ENCODE peak calls at places on chromosomes 3 and 15, in nine cellular contexts. One of them, this sample, is unnamed.

GRCh38 chr15:70253461-70254156 is 155.9 kb upstream of the TLE3 start:
- DNase-seq in fibroblast of mammary gland: no peak
- DNase-seq in nephron progenitor cell: no peak
- DNase-seq in progenitor cell of endocrine pancreas: no peak
- DNase-seq in endothelial cell: no peak
- DNase-seq in GM13976: peak
- DNase-seq in AG09309: no peak
- DNase-seq in DND-41: no peak
- DNase-seq in OCI-LY7: no peak
- DNase-seq in this sample: no peak

GRCh38 chr3:167843886-167844285 is 108.4 kb downstream of the SERPINI1 start:
- DNase-seq in GM13976: no peak
- DNase-seq in nephron progenitor cell: no peak
- DNase-seq in AG09309: no peak
- DNase-seq in DND-41: no peak
- DNase-seq in fibroblast of mammary gland: no peak
- DNase-seq in OCI-LY7: peak
- DNase-seq in progenitor cell of endocrine pancreas: no peak
- DNase-seq in endothelial cell: no peak
- DNase-seq in this sample: no peak

GRCh38 chr15:29911705-29912104 is 89.4 kb upstream of the TJP1 start:
- DNase-seq in AG09309: no peak
- DNase-seq in nephron progenitor cell: no peak
- DNase-seq in GM13976: no peak
- DNase-seq in endothelial cell: no peak
- DNase-seq in DND-41: no peak
- DNase-seq in OCI-LY7: no peak
- DNase-seq in fibroblast of mammary gland: no peak
- DNase-seq in progenitor cell of endocrine pancreas: no peak
- DNase-seq in this sample: no peak

GRCh38 chr3:45666729-45667440 is 22.3 kb upstream of the SACM1L start:
- DNase-seq in DND-41: no peak
- DNase-seq in GM13976: no peak
- DNase-seq in fibroblast of mammary gland: peak
- DNase-seq in nephron progenitor cell: no peak
- DNase-seq in OCI-LY7: no peak
- DNase-seq in endothelial cell: no peak
- DNase-seq in AG09309: no peak
- DNase-seq in progenitor cell of endocrine pancreas: no peak
- DNase-seq in this sample: no peak

GRCh38 chr3:58502832-58503231 is 10.9 kb downstream of the KCTD6 start:
- DNase-seq in endothelial cell: no peak
- DNase-seq in OCI-LY7: no peak
- DNase-seq in nephron progenitor cell: no peak
- DNase-seq in AG09309: no peak
- DNase-seq in GM13976: no peak
- DNase-seq in fibroblast of mammary gland: no peak
- DNase-seq in progenitor cell of endocrine pancreas: no peak
- DNase-seq in DND-41: no peak
- DNase-seq in this sample: no peak

GRCh38 chr3:127107002-127107401 is 85.9 kb upstream of the PRR23E start:
- DNase-seq in endothelial cell: no peak
- DNase-seq in GM13976: no peak
- DNase-seq in fibroblast of mammary gland: no peak
- DNase-seq in progenitor cell of endocrine pancreas: no peak
- DNase-seq in OCI-LY7: no peak
- DNase-seq in AG09309: no peak
- DNase-seq in nephron progenitor cell: no peak
- DNase-seq in DND-41: no peak
- DNase-seq in this sample: no peak

GRCh38 chr3:179146911-179147570 is 1.1 kb upstream of the PIK3CA start:
- DNase-seq in OCI-LY7: peak
- DNase-seq in fibroblast of mammary gland: peak
- DNase-seq in AG09309: peak
- DNase-seq in endothelial cell: peak
- DNase-seq in DND-41: peak
- DNase-seq in progenitor cell of endocrine pancreas: no peak
- DNase-seq in nephron progenitor cell: peak
- DNase-seq in GM13976: peak
- DNase-seq in this sample: peak

GRCh38 chr15:75112278-75112847 is 89.0 kb downstream of the PPCDC start:
- DNase-seq in DND-41: no peak
- DNase-seq in fibroblast of mammary gland: no peak
- DNase-seq in AG09309: no peak
- DNase-seq in endothelial cell: no peak
- DNase-seq in OCI-LY7: no peak
- DNase-seq in GM13976: no peak
- DNase-seq in progenitor cell of endocrine pancreas: no peak
- DNase-seq in nephron progenitor cell: no peak
- DNase-seq in this sample: no peak

DNA sequence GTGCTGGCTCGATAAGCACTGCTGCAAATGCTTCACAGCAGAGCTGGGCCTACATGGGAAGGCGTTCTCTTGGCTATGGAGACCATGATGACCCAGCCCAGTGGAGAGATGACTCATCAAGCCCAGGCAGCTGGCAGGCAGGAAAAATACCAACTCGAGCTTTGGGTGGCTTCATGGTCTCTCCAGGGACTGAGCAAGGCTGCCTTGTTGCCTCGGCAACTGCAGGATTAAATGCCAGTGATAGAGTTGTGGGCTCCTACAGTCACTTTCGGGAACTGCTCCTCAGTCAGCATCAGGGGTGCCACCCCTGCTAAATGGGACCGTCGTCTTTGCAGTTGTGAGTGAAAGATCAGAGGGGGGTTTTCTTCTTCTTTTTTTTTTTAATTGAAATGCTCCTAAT is 54.6 kb upstream of the MYZAP start:
- DNase-seq in fibroblast of mammary gland: peak
- DNase-seq in progenitor cell of endocrine pancreas: no peak
- DNase-seq in GM13976: no peak
- DNase-seq in AG09309: peak
- DNase-seq in DND-41: peak
- DNase-seq in OCI-LY7: no peak
- DNase-seq in nephron progenitor cell: no peak
- DNase-seq in endothelial cell: no peak
- DNase-seq in this sample: no peak
- TF ChIP-seq CTCF in fibroblast of mammary gland: no peak
- TF ChIP-seq CTCF in progenitor cell of endocrine pancreas: peak
- TF ChIP-seq CTCF in GM13976: no peak
- TF ChIP-seq CTCF in AG09309: no peak
- TF ChIP-seq CTCF in DND-41: no peak
- TF ChIP-seq CTCF in OCI-LY7: no peak
- TF ChIP-seq CTCF in nephron progenitor cell: no peak
- TF ChIP-seq CTCF in endothelial cell: no peak
- TF ChIP-seq CTCF in this sample: no peak

DNA sequence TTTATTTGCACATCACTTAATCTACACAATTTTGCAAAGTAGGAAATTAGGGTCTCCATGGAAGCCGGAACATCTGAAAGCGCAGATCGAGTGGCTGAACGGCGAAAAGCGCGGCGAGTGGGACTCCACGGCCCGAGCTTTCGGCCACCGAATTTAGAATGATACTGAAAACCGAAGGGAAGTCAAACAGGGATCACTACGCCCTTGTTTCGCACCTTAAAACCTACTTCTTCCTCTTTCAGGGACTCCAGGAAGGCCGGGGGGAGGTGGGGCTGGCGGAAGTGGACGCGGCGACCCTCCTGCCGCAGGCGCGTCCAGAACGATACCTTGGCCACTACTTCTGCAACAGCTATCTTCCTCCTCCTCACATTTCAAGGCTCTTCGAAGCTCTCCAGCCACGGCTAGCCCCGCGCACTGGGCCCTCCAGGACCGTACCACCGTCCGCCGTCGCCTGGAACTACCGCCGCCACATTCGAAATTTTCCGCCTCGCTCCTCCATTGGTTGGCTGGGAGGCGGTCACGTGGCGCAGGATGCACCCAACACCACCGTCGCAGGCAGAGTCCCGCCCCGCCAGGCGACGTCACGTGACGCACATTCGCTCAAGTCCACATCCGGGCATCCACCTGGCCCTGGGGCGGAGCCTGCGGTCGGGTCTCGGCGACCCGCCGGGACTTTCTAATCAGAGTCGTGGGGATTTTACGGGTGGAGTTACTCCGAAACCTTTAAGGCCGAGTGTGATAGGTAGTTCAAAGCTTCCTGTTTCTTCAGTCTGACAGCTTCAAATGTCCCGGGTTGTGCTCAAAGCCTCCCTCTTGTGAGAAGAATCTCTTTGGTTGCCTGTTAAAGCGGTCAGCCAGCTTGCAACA is at the start of gene SGO1:
- DNase-seq in fibroblast of mammary gland: peak
- DNase-seq in endothelial cell: peak
- DNase-seq in AG09309: peak
- DNase-seq in DND-41: peak
- DNase-seq in GM13976: peak
- DNase-seq in OCI-LY7: peak
- DNase-seq in nephron progenitor cell: peak
- DNase-seq in progenitor cell of endocrine pancreas: peak
- DNase-seq in this sample: peak
- TF ChIP-seq CTCF in fibroblast of mammary gland: no peak
- TF ChIP-seq CTCF in endothelial cell: no peak
- TF ChIP-seq CTCF in AG09309: no peak
- TF ChIP-seq CTCF in DND-41: peak
- TF ChIP-seq CTCF in GM13976: no peak
- TF ChIP-seq CTCF in OCI-LY7: peak
- TF ChIP-seq CTCF in nephron progenitor cell: no peak
- TF ChIP-seq CTCF in progenitor cell of endocrine pancreas: no peak
- TF ChIP-seq CTCF in this sample: no peak

DNA sequence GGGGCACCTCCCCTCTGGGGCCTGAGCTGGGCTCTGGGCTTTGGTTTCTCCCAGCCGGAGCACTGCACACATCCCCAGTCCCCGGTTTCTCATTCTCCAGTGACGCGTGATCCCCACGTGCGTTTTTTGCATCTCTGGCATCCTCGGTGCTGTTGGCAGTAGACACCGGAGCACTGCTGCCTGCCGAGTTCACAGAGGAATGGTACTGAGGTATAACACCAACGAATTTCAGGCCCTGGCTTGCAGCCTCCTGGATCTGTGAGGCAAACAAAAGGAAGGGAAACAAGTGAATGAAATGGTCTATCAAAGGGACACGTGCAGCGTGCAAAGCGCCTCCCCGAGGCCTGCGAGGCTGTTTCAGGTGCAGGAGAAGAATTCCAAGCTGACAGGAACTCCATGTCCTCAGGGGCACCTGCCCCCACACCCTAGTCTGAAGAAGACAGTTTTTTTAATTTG is 112.9 kb downstream of the OXNAD1 start:
- DNase-seq in DND-41: peak
- DNase-seq in GM13976: no peak
- DNase-seq in progenitor cell of endocrine pancreas: no peak
- DNase-seq in fibroblast of mammary gland: no peak
- DNase-seq in OCI-LY7: peak
- DNase-seq in AG09309: no peak
- DNase-seq in endothelial cell: no peak
- DNase-seq in nephron progenitor cell: no peak
- DNase-seq in this sample: no peak
- TF ChIP-seq CTCF in DND-41: peak
- TF ChIP-seq CTCF in GM13976: peak
- TF ChIP-seq CTCF in progenitor cell of endocrine pancreas: no peak
- TF ChIP-seq CTCF in fibroblast of mammary gland: no peak
- TF ChIP-seq CTCF in OCI-LY7: peak
- TF ChIP-seq CTCF in AG09309: no peak
- TF ChIP-seq CTCF in endothelial cell: no peak
- TF ChIP-seq CTCF in nephron progenitor cell: no peak
- TF ChIP-seq CTCF in this sample: no peak

DNA sequence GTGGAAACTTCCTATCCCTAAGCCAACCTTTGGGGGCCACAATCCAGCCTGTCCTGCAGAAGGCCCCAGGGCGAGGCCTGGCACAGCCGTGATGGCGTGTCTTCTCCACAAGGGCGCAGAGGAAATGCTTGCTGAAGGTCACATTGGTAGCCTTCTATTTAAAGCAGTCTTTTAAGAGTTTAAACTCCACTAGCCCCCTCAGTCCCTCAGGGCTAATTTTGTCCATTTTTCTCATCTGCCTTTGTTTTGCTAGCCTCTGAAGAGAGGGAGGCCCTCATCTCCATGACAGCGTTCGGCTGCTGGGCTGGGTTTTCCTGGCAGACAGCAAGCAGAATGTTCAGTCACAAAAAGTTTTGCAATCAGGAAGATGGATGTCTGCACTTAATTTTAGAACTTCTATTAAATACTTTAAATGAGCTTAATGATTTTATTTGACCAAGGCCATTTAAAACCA is 40.8 kb downstream of the RARB start:
- DNase-seq in nephron progenitor cell: peak
- DNase-seq in fibroblast of mammary gland: peak
- DNase-seq in endothelial cell: no peak
- DNase-seq in progenitor cell of endocrine pancreas: no peak
- DNase-seq in DND-41: no peak
- DNase-seq in GM13976: no peak
- DNase-seq in AG09309: peak
- DNase-seq in OCI-LY7: no peak
- DNase-seq in this sample: no peak
- TF ChIP-seq CTCF in nephron progenitor cell: no peak
- TF ChIP-seq CTCF in fibroblast of mammary gland: peak
- TF ChIP-seq CTCF in endothelial cell: no peak
- TF ChIP-seq CTCF in progenitor cell of endocrine pancreas: peak
- TF ChIP-seq CTCF in DND-41: no peak
- TF ChIP-seq CTCF in GM13976: no peak
- TF ChIP-seq CTCF in AG09309: peak
- TF ChIP-seq CTCF in OCI-LY7: no peak
- TF ChIP-seq CTCF in this sample: no peak

DNA sequence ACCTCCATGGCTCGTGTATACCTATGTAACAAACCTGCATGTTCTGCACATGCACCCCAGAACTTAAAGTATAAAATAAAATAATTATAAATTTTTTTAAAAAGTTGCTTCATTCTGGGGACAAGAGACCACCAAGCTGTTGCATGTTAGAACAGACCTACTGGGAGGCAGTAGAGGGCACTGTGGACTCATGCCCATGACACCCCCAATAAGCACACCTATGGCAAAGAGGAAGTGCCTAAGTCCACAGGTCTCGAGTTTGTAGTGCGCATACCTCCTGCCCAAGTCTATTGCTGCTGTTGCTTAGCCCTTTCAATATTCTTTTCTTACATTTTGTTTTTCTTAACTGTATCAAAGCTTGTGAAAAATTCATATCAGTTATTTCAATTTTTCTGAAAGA is 267.9 kb upstream of the THBS1 start:
- DNase-seq in fibroblast of mammary gland: peak
- DNase-seq in endothelial cell: no peak
- DNase-seq in GM13976: no peak
- DNase-seq in AG09309: no peak
- DNase-seq in progenitor cell of endocrine pancreas: no peak
- DNase-seq in OCI-LY7: peak
- DNase-seq in DND-41: peak
- DNase-seq in nephron progenitor cell: no peak
- DNase-seq in this sample: peak
- TF ChIP-seq CTCF in fibroblast of mammary gland: peak
- TF ChIP-seq CTCF in endothelial cell: no peak
- TF ChIP-seq CTCF in GM13976: peak
- TF ChIP-seq CTCF in AG09309: peak
- TF ChIP-seq CTCF in progenitor cell of endocrine pancreas: peak
- TF ChIP-seq CTCF in OCI-LY7: peak
- TF ChIP-seq CTCF in DND-41: peak
- TF ChIP-seq CTCF in nephron progenitor cell: no peak
- TF ChIP-seq CTCF in this sample: no peak

GRCh38 chr3:51669241-51670052 is 1.6 kb upstream of the TEX264 start:
- DNase-seq in GM13976: peak
- DNase-seq in OCI-LY7: peak
- DNase-seq in fibroblast of mammary gland: peak
- DNase-seq in AG09309: peak
- DNase-seq in nephron progenitor cell: peak
- DNase-seq in DND-41: peak
- DNase-seq in endothelial cell: peak
- DNase-seq in progenitor cell of endocrine pancreas: peak
- DNase-seq in this sample: peak
- TF ChIP-seq CTCF in GM13976: peak
- TF ChIP-seq CTCF in OCI-LY7: peak
- TF ChIP-seq CTCF in fibroblast of mammary gland: peak
- TF ChIP-seq CTCF in AG09309: peak
- TF ChIP-seq CTCF in nephron progenitor cell: peak
- TF ChIP-seq CTCF in DND-41: peak
- TF ChIP-seq CTCF in endothelial cell: peak
- TF ChIP-seq CTCF in progenitor cell of endocrine pancreas: peak
- TF ChIP-seq CTCF in this sample: peak

This sample was measured in activated CD8-positive, alpha-beta T cell treated with anti-CD3 and anti-CD28 coated beads for 36 hours.